ENCODE peak calls at places on chromosomes 3 and 15, in six cellular contexts. P, B, C, H, X and E are unnamed samples.

GRCh38 chr15:63226966-63227401 is 37.6 kb downstream of the RAB8B start:
- DNase-seq in P (no peak), B (no peak), C (no peak), H (no peak), X (no peak), E (no peak)

GRCh38 chr3:82568776-82569338 is 807.4 kb upstream of the GBE1 start:
- DNase-seq in P (no peak), B (no peak), C (no peak), H (no peak), X (no peak), E (no peak)

GRCh38 chr15:101250931-101251829 is 668 bp downstream of the CHSY1 start:
- DNase-seq in P (no peak), B (peak; percentile 53), C (peak; percentile 76), H (peak; percentile 60), X (no peak), E (no peak)

GRCh38 chr3:53796161-53796560 is 50.1 kb downstream of the CHDH start:
- DNase-seq in P (no peak), B (no peak), C (no peak), H (peak; percentile 92), X (no peak), E (no peak)

GRCh38 chr3:72102057-72102711 is 317.2 kb upstream of the PROK2 start:
- DNase-seq in P (no peak), B (no peak), C (peak; percentile 55), H (no peak), X (no peak), E (no peak)

GRCh38 chr3:51004235-51004634 is 329.5 kb downstream of the DOCK3 start:
- DNase-seq in P (no peak), B (no peak), C (no peak), H (no peak), X (no peak), E (no peak)

GRCh38 chr3:72639736-72640135 is 208.5 kb downstream of the SHQ1 start:
- DNase-seq in P (no peak), B (no peak), C (no peak), H (no peak), X (no peak), E (no peak)

GRCh38 chr3:11989383-11990050 is 14.7 kb upstream of the SYN2 start:
- DNase-seq in P (no peak), B (no peak), C (no peak), H (no peak), X (no peak), E (no peak)

GRCh38 chr3:126264952-126265351 is 84.6 kb upstream of the ALDH1L1 start:
- DNase-seq in P (no peak), B (no peak), C (no peak), H (no peak), X (no peak), E (no peak)

GRCh38 chr3:176469694-176470205 is 727.5 kb downstream of the TBL1XR1 start:
- DNase-seq in P (no peak), B (no peak), C (no peak), H (no peak), X (peak; percentile 57), E (peak; percentile 0)

GRCh38 chr15:40847225-40847961 is 3.5 kb downstream of the SPINT1 start:
- DNase-seq in P (peak; percentile 43), B (no peak), C (no peak), H (no peak), X (no peak), E (peak; percentile 25)

GRCh38 chr3:63948995-63949394 is 36.8 kb upstream of the SCAANT1 start:
- DNase-seq in P (no peak), B (no peak), C (no peak), H (no peak), X (peak; percentile 32), E (peak; percentile 73)

GRCh38 chr15:88776646-88777045 is 26.6 kb upstream of the ACAN start:
- DNase-seq in P (no peak), B (no peak), C (no peak), H (no peak), X (no peak), E (no peak)

GRCh38 chr15:76904461-76905012 is 603 bp downstream of the SCAPER start:
- DNase-seq in P (peak; percentile 40), B (no peak), C (peak; percentile 66), H (peak; percentile 35), X (no peak), E (no peak)

GRCh38 chr15:70789213-70789612 is 25.9 kb upstream of the UACA start:
- DNase-seq in P (no peak), B (no peak), C (no peak), H (no peak), X (peak; percentile 74), E (peak; percentile 62)

GRCh38 chr15:56929389-56929788 is 10.9 kb downstream of the TCF12 start:
- DNase-seq in P (no peak), B (no peak), C (no peak), H (no peak), X (peak; percentile 63), E (peak; percentile 23)

GRCh38 chr3:60770532-60770931 is 480.7 kb downstream of the FHIT start:
- DNase-seq in P (no peak), B (no peak), C (no peak), H (no peak), X (no peak), E (no peak)

GRCh38 chr3:54967586-54968244 is 39.9 kb upstream of the LRTM1 start:
- DNase-seq in P (no peak), B (no peak), C (no peak), H (no peak), X (peak; percentile 83), E (peak; percentile 68)

GRCh38 chr3:50352762-50353161 is 2.1 kb downstream of the CYB561D2 start:
- DNase-seq in P (no peak), B (no peak), C (no peak), H (no peak), X (no peak), E (no peak)

GRCh38 chr3:44509393-44509921 is 32.0 kb upstream of the ZNF445 start:
- DNase-seq in P (no peak), B (no peak), C (no peak), H (no peak), X (no peak), E (no peak)

GRCh38 chr15:48601095-48601494 is 44.4 kb downstream of the FBN1 start:
- DNase-seq in P (no peak), B (no peak), C (no peak), H (no peak), X (no peak), E (no peak)

GRCh38 chr3:126807795-126808194 is 103.8 kb downstream of the CHCHD6 start:
- DNase-seq in P (no peak), B (no peak), C (no peak), H (no peak), X (peak; percentile 4), E (no peak)

GRCh38 chr15:56244811-56245576 is 1.3 kb upstream of the RFX7 start:
- DNase-seq in P (peak; percentile 7), B (peak; percentile 30), C (no peak), H (peak; percentile 3), X (no peak), E (peak; percentile 5)

GRCh38 chr3:186261638-186262037 is 100.4 kb downstream of the DGKG start:
- DNase-seq in P (no peak), B (no peak), C (no peak), H (no peak), X (no peak), E (no peak)

GRCh38 chr3:53320697-53321096 is 26.6 kb downstream of the DCP1A start:
- DNase-seq in P (no peak), B (no peak), C (no peak), H (no peak), X (no peak), E (no peak)

GRCh38 chr3:111210003-111210699 is 138.5 kb downstream of the NECTIN3 start:
- DNase-seq in P (no peak), B (no peak), C (no peak), H (no peak), X (peak; percentile 42), E (peak; percentile 66)

GRCh38 chr15:93088200-93088980 is 621 bp downstream of the RGMA start:
- DNase-seq in P (no peak), B (peak; percentile 47), C (peak; percentile 77), H (no peak), X (peak; percentile 6), E (no peak)

GRCh38 chr15:93089855-93090305 is 869 bp upstream of the RGMA start:
- DNase-seq in P (peak; percentile 40), B (no peak), C (peak; percentile 78), H (no peak), X (no peak), E (no peak)

GRCh38 chr15:93087825-93088199 is 1.2 kb downstream of the RGMA start:
- DNase-seq in P (peak; percentile 90), B (peak; percentile 82), C (peak; percentile 92), H (peak; percentile 45), X (peak; percentile 25), E (peak; percentile 43)

GRCh38 chr15:93088981-93089854 is at the start of gene RGMA:
- DNase-seq in P (no peak), B (peak; percentile 52), C (peak; percentile 70), H (no peak), X (no peak), E (no peak)

DNA sequence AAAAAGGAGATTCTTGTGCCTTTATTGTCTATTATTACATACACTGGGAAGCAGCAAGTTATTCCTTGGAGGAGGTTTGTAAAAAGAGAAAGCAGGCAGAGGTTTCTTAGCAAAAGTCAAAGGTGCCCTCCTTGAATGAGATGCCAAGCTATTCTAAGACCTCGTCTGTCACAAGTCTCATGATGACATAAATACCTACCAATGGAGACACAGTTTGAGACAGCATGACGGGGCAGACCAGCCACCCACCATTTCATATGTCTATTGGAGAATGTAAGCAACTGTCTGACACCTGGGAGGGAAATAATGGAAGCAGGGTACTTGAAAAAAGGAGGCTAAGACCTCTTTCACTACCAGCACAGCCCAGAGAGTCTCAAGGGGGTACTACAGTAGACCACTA is 2.2 kb downstream of the RGMA start:
- DNase-seq in P (no peak), B (no peak), C (no peak), H (no peak), X (no peak), E (no peak)
- H3K4me3 ChIP-seq in P (no peak overlapping the region), B (peak overlapping the region; percentile 1), C (peak overlapping the region; percentile 87), H (peak overlapping the region; percentile 56), X (no peak overlapping the region), E (no peak overlapping the region)

DNA sequence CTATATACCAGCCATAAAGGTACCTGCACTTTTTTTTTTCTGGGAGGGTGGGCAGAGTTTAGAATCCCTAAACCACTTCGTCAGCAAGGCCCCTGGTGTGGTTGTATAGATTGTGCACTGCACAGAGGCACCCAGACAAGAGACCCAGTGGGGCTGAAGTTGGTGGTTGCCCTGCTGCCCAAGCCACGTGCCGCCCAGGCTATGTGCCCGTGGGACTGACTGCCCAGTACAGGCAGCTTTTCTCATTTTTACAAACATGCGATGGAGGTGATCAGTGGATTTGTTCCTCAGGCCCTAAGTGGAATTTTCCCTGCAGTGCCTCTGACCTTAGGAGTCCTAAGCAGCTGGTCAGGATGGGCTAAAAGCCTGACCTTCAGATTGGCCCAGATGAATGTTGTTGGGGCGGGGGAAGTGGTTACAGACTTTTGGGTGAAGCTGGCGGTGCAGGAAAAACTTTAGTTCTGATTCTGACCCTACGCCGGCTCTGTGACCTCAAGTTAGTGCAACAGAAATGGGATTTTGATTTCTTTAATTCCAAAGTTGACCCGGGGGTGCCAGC is 34.9 kb upstream of the LIMD1 start:
- DNase-seq in P (no peak), B (no peak), C (peak; percentile 65), H (no peak), X (no peak), E (no peak)
- H3K4me3 ChIP-seq in P (no peak overlapping the region), B (no peak overlapping the region), C (no peak overlapping the region), H (no peak overlapping the region), X (no peak overlapping the region), E (no peak overlapping the region)

GRCh38 chr15:74364936-74365618 is 2.4 kb downstream of the CYP11A1 start:
- DNase-seq in P (no peak), B (no peak), C (peak; percentile 38), H (no peak), X (no peak), E (no peak)
- H3K4me3 ChIP-seq in P (peak overlapping the region; percentile 82), B (peak overlapping the region; percentile 80), C (peak overlapping the region; percentile 61), H (peak overlapping the region; percentile 54), X (peak overlapping the region; percentile 56), E (peak overlapping the region; percentile 61)

GRCh38 chr3:9247361-9248231 is 1.9 kb downstream of the SRGAP3 start:
- DNase-seq in P (no peak), B (no peak), C (no peak), H (peak; percentile 67), X (no peak), E (no peak)
- H3K4me3 ChIP-seq in P (peak overlapping the region; percentile 64), B (peak overlapping the region; percentile 37), C (peak overlapping the region; percentile 49), H (peak overlapping the region; percentile 70), X (peak overlapping the region; percentile 8), E (no peak overlapping the region)